ENCODE peak calls at places on chromosomes 6 and 20, in five cellular contexts. S is GM12865; T is activated CD8-positive, alpha-beta T cell treated with anti-CD3 and anti-CD28 coated beads for 36 hours; H is fibroblast of the aortic adventitia; Y is spleen. C is an unnamed sample.
A peak's percentile ranks its signal among the peaks of the same experiment; 100 is the strongest.

GRCh38 chr6:71079707-71080106 is 122.8 kb upstream of the B3GAT2 start:
- DNase-seq in S (no peak), T (no peak), H (peak; percentile 23), Y (no peak), C (no peak)

GRCh38 chr6:25962368-25963127 is at the start of gene TRIM38:
- DNase-seq in S (peak; percentile 92), T (peak; percentile 88), H (peak; percentile 94), Y (no peak), C (peak; percentile 77)

GRCh38 chr20:8021541-8022269 is 2.1 kb upstream of the TMX4 start:
- DNase-seq in S (no peak), T (no peak), H (no peak), Y (no peak), C (no peak)

GRCh38 chr6:4388675-4389074 is 253.3 kb upstream of the ECI2 start:
- DNase-seq in S (no peak), T (no peak), H (no peak), Y (no peak), C (no peak)

GRCh38 chr20:23363257-23363649 is 1.3 kb downstream of the GZF1 start:
- DNase-seq in S (peak; percentile 42), T (no peak), H (peak; percentile 16), Y (no peak), C (no peak)

GRCh38 chr6:165117121-165117520 is 192.3 kb downstream of the C6orf118 start:
- DNase-seq in S (no peak), T (no peak), H (no peak), Y (no peak), C (no peak)

GRCh38 chr6:118501816-118502568 is 46.1 kb upstream of the PLN start:
- DNase-seq in S (no peak), T (no peak), H (no peak), Y (no peak), C (no peak)

GRCh38 chr6:26743157-26743821 is 83.7 kb upstream of the ZNF322 start:
- DNase-seq in S (no peak), T (no peak), H (peak; percentile 53), Y (no peak), C (no peak)

GRCh38 chr20:57428611-57429496 is 37.7 kb downstream of the RBM38 start:
- DNase-seq in S (no peak), T (no peak), H (no peak), Y (peak; percentile 79), C (no peak)

GRCh38 chr6:136975089-136975715 is 53.1 kb downstream of the SLC35D3 start:
- DNase-seq in S (peak; percentile 14), T (no peak), H (no peak), Y (no peak), C (no peak)

GRCh38 chr6:112468359-112468758 is 121.2 kb downstream of the RFPL4B start:
- DNase-seq in S (no peak), T (no peak), H (no peak), Y (no peak), C (no peak)

GRCh38 chr6:24882295-24882694 is 53.5 kb downstream of the RIPOR2 start:
- DNase-seq in S (no peak), T (no peak), H (no peak), Y (no peak), C (no peak)

GRCh38 chr20:31720486-31721407 is 1.9 kb downstream of the BCL2L1 start:
- DNase-seq in S (peak; percentile 59), T (peak; percentile 57), H (no peak), Y (no peak), C (peak; percentile 30)

GRCh38 chr6:41161851-41162552 is 914 bp downstream of the TREM2 start:
- DNase-seq in S (no peak), T (no peak), H (no peak), Y (no peak), C (no peak)

GRCh38 chr6:91271807-91272206 is 684.9 kb upstream of the MAP3K7 start:
- DNase-seq in S (no peak), T (no peak), H (no peak), Y (peak; percentile 69), C (no peak)

GRCh38 chr6:91278416-91278815 is 691.5 kb upstream of the MAP3K7 start:
- DNase-seq in S (no peak), T (no peak), H (no peak), Y (no peak), C (no peak)

GRCh38 chr6:91273729-91274128 is 686.9 kb upstream of the MAP3K7 start:
- DNase-seq in S (no peak), T (no peak), H (no peak), Y (no peak), C (no peak)

DNA sequence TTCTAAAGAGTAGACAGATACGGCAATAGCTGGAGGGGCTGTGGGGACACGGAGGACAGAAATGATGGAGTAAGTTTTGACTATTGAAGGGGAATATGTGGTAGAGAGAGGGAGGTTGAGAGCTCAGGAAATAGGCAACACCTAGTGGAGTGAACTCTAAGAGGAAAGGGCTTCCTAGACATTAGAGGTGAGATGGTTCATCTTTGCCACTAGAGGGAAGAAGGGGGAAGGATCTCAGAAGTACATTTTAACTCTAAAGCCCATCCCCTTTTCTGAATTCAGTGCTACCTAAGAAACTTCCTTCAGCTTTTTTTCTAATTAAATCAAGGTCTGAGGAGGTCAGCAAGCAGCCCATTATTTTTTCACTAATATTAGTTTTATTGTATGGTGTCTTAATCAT is 689.4 kb upstream of the MAP3K7 start:
- DNase-seq in S (no peak), T (no peak), H (no peak), Y (no peak), C (no peak)
- TF ChIP-seq CTCF in S (peak; percentile 20), T (peak; percentile 17), H (no peak), Y (peak; percentile 10), C (peak; percentile 17)

GRCh38 chr6:31712296-31712695 is 2.9 kb upstream of the LY6G6D start:
- DNase-seq in S (no peak), T (no peak), H (no peak), Y (no peak), C (no peak)
- TF ChIP-seq CTCF in S (peak; percentile 21), T (no peak), H (no peak), Y (no peak), C (no peak)

DNA sequence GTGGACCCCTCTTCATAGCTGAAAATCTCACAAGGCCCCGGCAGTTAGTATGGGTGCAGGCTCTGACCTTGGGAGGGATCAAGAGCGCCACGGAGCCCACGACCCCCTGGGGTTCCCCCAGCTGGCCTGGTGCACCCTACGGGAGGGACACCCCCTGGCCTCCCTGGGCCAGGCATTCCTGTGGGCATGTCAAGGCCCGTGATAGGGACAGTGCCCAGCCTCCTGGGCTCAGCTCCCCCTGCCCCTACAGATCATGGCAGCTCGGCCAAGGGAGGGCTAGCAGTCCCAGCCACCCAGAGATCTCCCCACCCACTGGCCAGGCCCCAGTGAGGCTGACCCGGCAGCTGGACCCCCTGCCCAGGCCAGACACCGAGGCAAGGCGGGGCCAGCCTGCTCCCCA is 188.8 kb downstream of the TAF4 start:
- DNase-seq in S (no peak), T (no peak), H (no peak), Y (no peak), C (no peak)
- TF ChIP-seq CTCF in S (no peak), T (no peak), H (no peak), Y (no peak), C (no peak)

GRCh38 chr20:10823585-10823984 is 149.8 kb upstream of the JAG1 start:
- DNase-seq in S (no peak), T (no peak), H (no peak), Y (no peak), C (no peak)
- TF ChIP-seq CTCF in S (no peak), T (no peak), H (no peak), Y (no peak), C (no peak)

DNA sequence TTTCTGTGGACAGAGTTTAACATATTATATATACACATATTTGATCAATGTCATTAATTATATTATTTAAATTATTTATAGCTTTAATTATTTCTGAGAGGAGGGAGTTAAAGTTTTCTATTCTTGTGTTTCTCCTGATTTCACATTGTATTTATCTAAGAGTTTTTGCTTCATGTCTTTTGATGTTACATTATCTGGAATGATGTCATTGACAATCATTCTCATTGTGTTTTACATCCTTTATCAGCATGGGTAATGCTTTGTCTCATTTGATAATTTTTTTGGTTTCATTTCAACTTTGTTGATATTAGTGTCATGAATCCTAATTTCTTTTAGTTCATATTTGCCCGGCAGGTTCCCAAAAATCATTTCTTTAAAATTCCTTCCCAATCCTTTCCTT is 56.7 kb upstream of the TOX2 start:
- DNase-seq in S (no peak), T (no peak), H (no peak), Y (no peak), C (no peak)
- TF ChIP-seq CTCF in S (no peak), T (no peak), H (no peak), Y (no peak), C (no peak)

GRCh38 chr20:19835533-19836222 is 77.6 kb downstream of the RIN2 start:
- DNase-seq in S (no peak), T (no peak), H (no peak), Y (no peak), C (no peak)
- TF ChIP-seq CTCF in S (no peak), T (no peak), H (no peak), Y (no peak), C (no peak)

DNA sequence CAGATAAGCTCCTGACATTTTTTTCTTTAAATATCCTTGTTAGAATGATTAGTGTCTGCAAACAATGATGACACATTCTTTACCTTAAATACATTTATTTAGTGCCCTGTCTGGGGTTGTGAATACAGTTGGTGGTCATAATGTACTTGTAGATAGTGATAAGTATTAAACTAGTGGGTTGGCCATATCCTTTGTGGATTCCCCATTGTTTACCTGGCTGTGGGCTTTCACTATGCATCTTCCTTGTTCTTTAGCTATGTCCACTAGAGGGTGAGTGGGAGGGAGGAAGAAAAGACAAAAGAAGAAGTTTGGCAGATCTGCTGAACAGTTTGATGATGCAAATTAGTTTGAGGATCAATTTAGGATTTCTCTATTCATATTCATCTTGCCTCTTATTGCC is 15.7 kb downstream of the HS3ST5 start:
- DNase-seq in S (no peak), T (no peak), H (no peak), Y (no peak), C (no peak)
- TF ChIP-seq CTCF in S (no peak), T (no peak), H (no peak), Y (no peak), C (no peak)

C was measured in GM10248.